ENCODE peak calls at places on chromosomes 12 and 14, in five cellular contexts. C is iPS-NIHi11, X is HFFc6, R is LNCaP clone FGC, K is A673. Z is an unnamed sample.

GRCh38 chr14:20732950-20733650 is 12.6 kb upstream of the EDDM3A start:
- DNase-seq in C (no peak), X (no peak), R (no peak), K (no peak), Z (no peak)

GRCh38 chr12:38149395-38150073 is 167.0 kb upstream of the ALG10B start:
- DNase-seq in C (peak; percentile 70), X (no peak), R (no peak), K (no peak), Z (no peak)

GRCh38 chr12:124736115-124737039 is 127.3 kb downstream of the SCARB1 start:
- DNase-seq in C (no peak), X (no peak), R (no peak), K (no peak), Z (no peak)

GRCh38 chr12:67892289-67892688 is 97.0 kb upstream of the IFNG-AS1 start:
- DNase-seq in C (no peak), X (no peak), R (no peak), K (no peak), Z (no peak)

GRCh38 chr12:102824218-102824835 is 92.7 kb downstream of the PAH start:
- DNase-seq in C (peak; percentile 84), X (no peak), R (no peak), K (peak; percentile 55), Z (peak; percentile 1)

GRCh38 chr14:24659916-24660570 is 26.1 kb upstream of the GZMB start:
- DNase-seq in C (no peak), X (no peak), R (no peak), K (no peak), Z (no peak)

GRCh38 chr12:108571604-108572165 is 9.3 kb downstream of the ISCU start:
- DNase-seq in C (no peak), X (no peak), R (no peak), K (no peak), Z (no peak)

GRCh38 chr12:91817512-91817911 is 328.1 kb downstream of the BTG1 start:
- DNase-seq in C (no peak), X (no peak), R (peak; percentile 85), K (no peak), Z (no peak)

GRCh38 chr12:99983721-99984258 is 946 bp downstream of the ANKS1B start:
- DNase-seq in C (peak; percentile 23), X (no peak), R (no peak), K (no peak), Z (peak; percentile 20)